ENCODE peak calls at places on chromosomes 16 and 17, in six cellular contexts. C, R, G, Q, U and O are unnamed samples.

GRCh38 chr17:29155235-29155965 is 24.8 kb downstream of the MYO18A start:
- DNase-seq in C (peak; percentile 85), Q (peak; percentile 81), G (no peak), U (no peak), R (no peak), O (no peak)

GRCh38 chr16:77480671-77481315 is 46.0 kb upstream of the ADAMTS18 start:
- DNase-seq in Q (no peak), C (no peak), U (no peak), G (no peak), R (no peak), O (no peak)

GRCh38 chr16:51440096-51440495 is 289.0 kb upstream of the SALL1 start:
- DNase-seq in C (no peak), R (no peak), G (no peak), U (no peak), Q (no peak), O (no peak)

GRCh38 chr16:9308300-9309209 is 217.1 kb downstream of the HAPSTR1 start:
- DNase-seq in R (no peak), U (no peak), G (no peak), C (no peak), Q (no peak), O (no peak)

GRCh38 chr17:39151680-39152058 is 232 bp upstream of the PLXDC1 start:
- DNase-seq in R (peak; percentile 69), Q (no peak), G (no peak), C (no peak), U (no peak), O (no peak)

GRCh38 chr17:55770220-55770870 is 19.5 kb downstream of the PCTP start:
- DNase-seq in R (no peak), U (no peak), C (peak; percentile 68), Q (peak; percentile 64), G (no peak), O (peak; percentile 6)

GRCh38 chr16:71367243-71367976 is 8.9 kb downstream of the CALB2 start:
- DNase-seq in R (peak; percentile 93), Q (peak; percentile 80), G (peak; percentile 38), U (peak; percentile 2), C (peak; percentile 55), O (peak; percentile 53)

GRCh38 chr17:38601539-38602351 is 4.0 kb downstream of the SRCIN1 start:
- DNase-seq in G (no peak), R (peak; percentile 75), Q (peak; percentile 43), C (peak; percentile 58), U (no peak), O (no peak)

GRCh38 chr17:76871668-76872067 is 3.5 kb downstream of the MGAT5B start:
- DNase-seq in R (no peak), Q (no peak), G (no peak), C (no peak), U (no peak), O (no peak)

GRCh38 chr17:70338946-70339354 is 169.6 kb downstream of the KCNJ2 start:
- DNase-seq in U (no peak), Q (no peak), G (no peak), R (no peak), C (no peak), O (no peak)

DNA sequence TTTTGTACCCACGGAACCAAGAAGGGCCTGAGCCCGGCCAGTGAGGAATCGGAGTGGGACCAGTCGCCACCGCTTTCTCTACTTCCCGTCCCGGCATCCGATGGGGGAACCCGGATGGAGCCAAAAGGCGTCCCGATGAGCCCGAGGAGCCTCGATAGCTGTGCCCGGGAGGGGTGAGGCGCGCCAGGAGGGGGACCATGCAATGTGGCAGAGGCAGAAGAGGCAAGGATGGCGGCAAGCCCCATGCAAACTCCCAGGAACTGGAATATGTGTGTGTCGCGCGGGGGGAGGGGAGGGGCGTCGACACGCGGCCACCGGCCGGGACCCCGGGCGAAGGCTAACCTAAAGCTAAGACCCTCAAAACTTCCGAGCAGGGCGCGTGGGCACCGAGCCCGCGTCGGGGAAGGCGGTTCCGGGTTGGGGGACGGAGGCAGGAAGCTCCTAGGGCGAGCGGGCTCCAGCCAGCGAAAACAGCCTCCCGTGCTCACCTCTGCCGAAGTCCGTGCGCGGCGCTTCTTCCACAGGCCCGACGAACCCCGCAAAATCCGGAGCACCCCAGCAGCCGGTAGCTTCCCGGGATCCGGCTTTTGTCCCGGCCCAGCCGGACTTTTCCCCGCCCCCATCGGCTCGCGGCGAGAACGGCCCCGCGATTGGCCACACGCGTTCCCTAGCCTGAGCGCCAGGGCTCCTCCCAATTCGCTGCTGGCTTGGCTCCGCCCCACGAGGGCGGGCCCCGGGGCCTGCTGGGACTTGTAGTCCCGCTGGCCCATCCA is at the start of gene ACLY:
- DNase-seq in G (peak; percentile 100), C (peak; percentile 97), R (peak; percentile 98), Q (peak; percentile 99), U (no peak), O (peak; percentile 99)
- TF ChIP-seq POLR2A in G (peak; percentile 84), C (peak; percentile 88), R (peak; percentile 95), Q (peak; percentile 90), U (peak; percentile 87), O (peak; percentile 76)

GRCh38 chr17:20282526-20283308 is 184.6 kb downstream of the LGALS9B start:
- DNase-seq in C (no peak), Q (no peak), U (no peak), R (no peak), G (no peak), O (no peak)

GRCh38 chr17:20281860-20282259 is 185.5 kb downstream of the LGALS9B start:
- DNase-seq in U (no peak), C (no peak), G (no peak), Q (no peak), R (no peak), O (no peak)

GRCh38 chr17:20280832-20281231 is 186.5 kb downstream of the LGALS9B start:
- DNase-seq in G (no peak), Q (no peak), R (no peak), U (no peak), C (no peak), O (no peak)

GRCh38 chr17:20284575-20284974 is 182.8 kb downstream of the LGALS9B start:
- DNase-seq in R (no peak), U (no peak), G (no peak), Q (no peak), C (no peak), O (no peak)

DNA sequence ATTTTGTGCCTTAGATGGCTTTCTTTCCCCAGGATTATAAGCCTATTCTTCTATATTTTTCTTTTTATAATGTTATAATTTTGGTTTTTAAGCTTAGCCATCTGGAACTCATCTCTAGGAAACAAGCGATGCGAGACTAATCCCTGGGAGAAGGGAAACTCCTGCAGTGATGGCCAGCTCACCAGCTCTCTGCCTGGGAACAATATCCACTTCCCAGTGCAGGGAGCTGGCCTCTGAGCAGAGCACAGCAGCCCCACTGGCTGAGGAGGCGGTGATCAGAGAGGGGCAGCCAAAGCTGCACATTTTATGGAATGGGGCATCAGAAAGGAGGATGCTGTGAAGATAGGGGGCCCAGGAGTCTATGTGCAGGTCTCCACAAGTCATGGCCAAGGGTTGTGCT is 183.3 kb downstream of the LGALS9B start:
- DNase-seq in C (no peak), R (no peak), Q (no peak), U (no peak), G (no peak), O (no peak)
- TF ChIP-seq TAF1 in C (no peak), R (no peak), Q (no peak), U (no peak), G (no peak), O (no peak)

DNA sequence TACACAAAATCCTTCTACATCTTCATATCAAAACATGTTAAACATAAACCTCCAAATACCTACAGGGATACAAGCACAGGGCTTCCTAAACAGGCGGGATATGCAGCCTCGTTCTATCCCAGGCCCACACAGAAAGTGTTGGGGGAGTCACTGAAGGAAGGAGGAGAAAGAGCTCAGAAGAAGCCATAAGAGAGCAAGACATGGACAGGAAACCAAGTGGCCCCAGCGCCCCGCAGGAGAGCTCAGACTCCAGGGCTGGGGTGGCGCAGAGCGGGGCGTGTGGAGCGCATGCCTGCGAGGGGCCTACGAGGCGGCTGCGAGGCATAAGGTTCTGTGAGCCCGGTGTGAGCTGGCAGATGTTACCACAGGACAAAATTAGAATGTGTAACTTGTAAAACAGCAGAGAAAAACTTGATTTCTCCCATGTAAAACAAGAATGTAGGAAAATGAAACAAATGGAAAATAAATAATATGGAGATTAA is 11.0 kb upstream of the FASN start:
- DNase-seq in Q (no peak), C (no peak), U (no peak), R (no peak), G (no peak), O (no peak)
- TF ChIP-seq POLR2AphosphoS5 in Q (no peak), C (no peak), U (no peak), R (no peak), G (no peak), O (no peak)

DNA sequence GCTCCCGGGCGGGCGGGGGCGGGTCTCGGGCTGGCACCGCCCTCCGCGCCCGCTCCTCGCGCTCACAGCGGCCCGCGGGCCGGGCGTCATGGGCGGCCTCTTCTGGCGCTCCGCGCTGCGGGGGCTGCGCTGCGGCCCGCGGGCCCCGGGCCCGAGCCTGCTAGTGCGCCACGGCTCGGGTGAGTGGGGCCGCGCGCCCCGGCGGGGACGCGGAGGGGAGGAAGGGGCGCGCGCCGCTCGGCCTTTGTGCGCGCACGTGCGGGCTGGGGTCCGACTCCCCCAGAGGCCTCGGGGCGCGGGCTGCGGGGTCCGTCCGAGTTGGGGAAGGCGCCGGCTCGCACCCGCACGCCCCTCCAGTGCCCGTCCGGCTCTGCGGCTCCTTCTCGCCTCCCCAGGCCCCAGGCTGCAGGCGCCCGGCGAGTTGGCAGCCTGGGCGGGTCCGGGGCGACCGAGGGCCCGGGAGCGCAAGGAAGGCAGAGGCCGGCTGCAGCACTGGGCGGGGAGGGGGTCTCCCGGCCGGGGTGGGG is at the start of gene NME4:
- DNase-seq in C (no peak), G (peak; percentile 58), R (peak; percentile 73), Q (peak; percentile 78), U (no peak), O (peak; percentile 62)
- TF ChIP-seq POLR2A in C (no peak), G (peak; percentile 36), R (peak; percentile 61), Q (no peak), U (peak; percentile 64), O (no peak)

GRCh38 chr17:40960144-40960543 is 6.6 kb downstream of the KRT39 start:
- DNase-seq in Q (no peak), G (no peak), C (no peak), R (no peak), U (no peak), O (no peak)
- TF ChIP-seq TAF1 in Q (no peak), G (no peak), C (no peak), R (no peak), U (no peak), O (no peak)

DNA sequence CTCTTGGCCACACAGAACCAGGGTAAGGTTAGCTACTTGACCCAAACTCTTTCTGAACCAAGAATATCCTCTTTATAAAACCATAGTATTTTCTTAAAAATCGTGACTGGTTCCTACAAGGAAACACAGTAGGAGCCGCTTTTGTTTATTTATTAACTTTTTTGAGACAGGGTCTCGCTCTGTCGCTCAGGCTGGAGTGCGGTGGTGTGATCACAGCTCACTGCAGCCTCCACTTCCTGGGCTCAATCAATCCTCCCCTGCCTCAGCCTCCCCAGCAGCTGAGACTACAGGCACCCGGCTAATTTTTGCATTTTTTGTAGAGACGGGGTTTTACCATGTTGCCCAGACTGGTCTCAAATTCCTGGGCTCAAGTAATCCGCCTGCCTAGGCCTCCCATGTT is 14.7 kb upstream of the LITAF start:
- DNase-seq in R (no peak), G (no peak), U (no peak), Q (no peak), C (no peak), O (no peak)
- TF ChIP-seq POLR2AphosphoS5 in R (no peak), G (no peak), U (no peak), Q (no peak), C (no peak), O (no peak)